ENCODE peak calls at places on chromosomes 12 and 14, in seven cellular contexts. S is A549, N is GM12878, G is stomach, M is K562, T is upper lobe of left lung, P is SK-N-SH. E is an unnamed sample.

GRCh38 chr12:93568091-93568490 is 4.4 kb upstream of the SOCS2 start:
- DNase-seq in P (no peak), N (no peak), M (no peak), G (no peak), S (no peak), T (no peak), E (no peak)

GRCh38 chr14:95291859-95292542 is 27.7 kb downstream of the CLMN start:
- DNase-seq in N (no peak), P (peak; percentile 48), T (no peak), G (peak; percentile 63), M (peak; percentile 19), S (no peak), E (peak; percentile 65)

GRCh38 chr12:3455312-3455711 is 35.7 kb upstream of the PRMT8 start:
- DNase-seq in N (no peak), S (no peak), G (no peak), P (no peak), T (no peak), M (no peak), E (no peak)

GRCh38 chr12:76976777-76977465 is 88.4 kb downstream of the E2F7 start:
- DNase-seq in S (no peak), T (no peak), N (no peak), M (no peak), P (no peak), G (no peak), E (no peak)

GRCh38 chr14:20499108-20499507 is 6.2 kb upstream of the RNASE10 start:
- DNase-seq in T (no peak), P (no peak), S (no peak), G (no peak), M (no peak), N (no peak), E (no peak)

GRCh38 chr14:104116544-104117340 is 21.6 kb upstream of the KIF26A start:
- DNase-seq in T (peak; percentile 94), G (peak; percentile 85), M (no peak), N (no peak), S (no peak), P (no peak), E (no peak)

GRCh38 chr12:124523071-124523470 is 44.3 kb downstream of the NCOR2 start:
- DNase-seq in G (no peak), M (no peak), N (no peak), S (no peak), T (no peak), P (no peak), E (no peak)

GRCh38 chr12:1616233-1617066 is 12.6 kb upstream of the WNT5B start:
- DNase-seq in T (no peak), P (no peak), M (no peak), G (no peak), N (no peak), S (no peak), E (no peak)

GRCh38 chr14:99733221-99733550 is 49.1 kb downstream of the CYP46A1 start:
- DNase-seq in N (no peak), S (no peak), T (no peak), G (no peak), M (no peak), P (no peak), E (no peak)

GRCh38 chr12:114671664-114672476 is 12.1 kb downstream of the TBX3 start:
- DNase-seq in G (no peak), P (peak; percentile 81), T (peak; percentile 85), M (no peak), S (no peak), N (no peak), E (no peak)

GRCh38 chr12:128969480-128970055 is 116.3 kb downstream of the GLT1D1 start:
- DNase-seq in P (peak; percentile 78), S (peak; percentile 10), G (peak; percentile 34), M (peak; percentile 43), N (peak; percentile 20), T (peak; percentile 77), E (no peak)

GRCh38 chr14:75831455-75831854 is 150.3 kb downstream of the TGFB3 start:
- DNase-seq in P (no peak), G (peak; percentile 93), M (peak; percentile 50), N (no peak), T (peak; percentile 39), S (no peak), E (peak; percentile 34)

GRCh38 chr14:96051642-96052540 is 12.7 kb downstream of the C14orf132 start:
- DNase-seq in P (no peak), G (peak; percentile 18), M (no peak), T (no peak), N (no peak), S (peak; percentile 21), E (no peak)

GRCh38 chr12:95248604-95249355 is 31.2 kb downstream of the VEZT start:
- DNase-seq in N (no peak), P (peak; percentile 46), S (no peak), T (no peak), M (no peak), G (no peak), E (no peak)

GRCh38 chr14:70884595-70885342 is 22.5 kb upstream of the PCNX1 start:
- DNase-seq in N (no peak), T (no peak), S (no peak), G (no peak), P (no peak), M (peak; percentile 43), E (no peak)

GRCh38 chr12:18864900-18865561 is 127.1 kb downstream of the CAPZA3 start:
- DNase-seq in P (peak; percentile 0), N (no peak), T (no peak), G (no peak), S (no peak), M (no peak), E (peak; percentile 20)

GRCh38 chr12:79439179-79439825 is 251.5 kb downstream of the PAWR start:
- DNase-seq in S (no peak), N (no peak), T (no peak), G (no peak), M (no peak), P (no peak), E (no peak)

GRCh38 chr12:115886666-115887065 is 390.8 kb downstream of the MED13L start:
- DNase-seq in M (no peak), G (no peak), P (no peak), N (no peak), S (no peak), T (no peak), E (no peak)

GRCh38 chr12:93484315-93484981 is 17.1 kb downstream of the MRPL42 start:
- DNase-seq in N (no peak), T (no peak), S (no peak), P (no peak), G (no peak), M (no peak), E (no peak)

GRCh38 chr12:122182887-122183587 is at the start of gene LRRC43:
- DNase-seq in M (no peak), G (peak; percentile 56), T (peak; percentile 92), N (no peak), S (no peak), P (peak; percentile 83), E (no peak)

GRCh38 chr12:89472508-89472907 is 52.1 kb downstream of the GALNT4 start:
- DNase-seq in G (no peak), S (no peak), T (no peak), M (no peak), N (no peak), P (no peak), E (no peak)

GRCh38 chr14:51870620-51871019 is 10.2 kb downstream of the GNG2 start:
- DNase-seq in M (no peak), T (no peak), S (no peak), P (no peak), G (no peak), N (no peak), E (no peak)

GRCh38 chr12:7806863-7807487 is 17.8 kb downstream of the NANOG start:
- DNase-seq in T (no peak), G (peak; percentile 71), P (peak; percentile 66), M (peak; percentile 74), S (peak; percentile 75), N (peak; percentile 13), E (peak; percentile 88)

GRCh38 chr12:111413442-111414086 is 7.8 kb downstream of the SH2B3 start:
- DNase-seq in N (no peak), P (no peak), G (no peak), M (no peak), T (no peak), S (no peak), E (no peak)

GRCh38 chr12:112645586-112645985 is 146.0 kb upstream of the RPH3A start:
- DNase-seq in N (no peak), T (no peak), P (no peak), M (no peak), S (no peak), G (no peak), E (no peak)
- TF ChIP-seq EP300 in N (no peak), T (no peak), P (no peak), M (no peak), S (no peak), G (no peak), E (no peak)

DNA sequence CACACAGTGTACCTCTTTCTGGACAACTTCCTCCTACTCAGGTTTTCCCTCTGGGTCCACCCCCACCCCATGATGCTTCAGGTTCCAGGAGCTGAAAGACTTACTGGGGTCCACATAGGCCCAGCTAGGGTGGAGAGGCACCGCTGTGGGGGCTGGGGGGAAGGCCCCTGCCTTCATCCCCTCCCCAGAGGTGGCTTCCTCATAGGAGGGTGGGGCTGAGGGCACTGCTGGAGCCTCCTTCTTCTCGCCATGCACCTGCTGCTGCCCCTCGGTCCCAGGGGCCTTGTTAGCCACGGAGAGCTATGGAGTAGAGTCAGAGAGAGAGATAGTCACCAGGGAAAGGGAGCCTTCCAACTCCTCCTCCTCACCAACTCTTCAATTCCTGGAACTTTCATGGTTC is 2.7 kb downstream of the FAIM2 start:
- DNase-seq in N (no peak), S (no peak), T (no peak), P (no peak), G (no peak), M (no peak), E (no peak)
- TF ChIP-seq EP300 in N (no peak), S (no peak), T (no peak), P (no peak), G (no peak), M (no peak), E (no peak)

GRCh38 chr12:64534672-64535199 is 75.6 kb upstream of the RASSF3 start:
- DNase-seq in S (no peak), T (no peak), N (no peak), G (no peak), M (no peak), P (no peak), E (no peak)
- TF ChIP-seq EP300 in S (no peak), T (no peak), N (no peak), G (no peak), M (no peak), P (no peak), E (no peak)

GRCh38 chr12:125949471-125949870 is 884.2 kb downstream of the AACS start:
- DNase-seq in M (no peak), P (no peak), S (no peak), T (no peak), N (no peak), G (no peak), E (no peak)
- TF ChIP-seq EP300 in M (no peak), P (no peak), S (no peak), T (no peak), N (no peak), G (no peak), E (no peak)

GRCh38 chr12:85562765-85563164 is 273.4 kb downstream of the RASSF9 start:
- DNase-seq in N (no peak), M (no peak), G (no peak), T (no peak), P (no peak), S (no peak), E (no peak)
- TF ChIP-seq EP300 in N (no peak), M (no peak), G (no peak), T (no peak), P (no peak), S (no peak), E (no peak)

GRCh38 chr12:125685885-125686284 is 620.6 kb downstream of the AACS start:
- DNase-seq in T (no peak), P (no peak), S (no peak), M (no peak), N (no peak), G (no peak), E (no peak)
- TF ChIP-seq EP300 in T (no peak), P (no peak), S (no peak), M (no peak), N (no peak), G (no peak), E (no peak)

E was measured in tibial nerve.